ENCODE peak calls at places on chromosome 17, in ten cellular contexts. A is lower leg skin, C is sigmoid colon, M is uterus, J is IMR-90, P is adrenal gland, B is NB4, E is HCT116, Z is H54, L is breast epithelium. G is an unnamed sample.

GRCh38 chr17:528253-528652 is 175.6 kb upstream of the RPH3AL start:
- DNase-seq in C (no peak), E (no peak), Z (no peak), M (no peak), P (no peak), B (no peak), A (no peak), L (no peak), J (no peak), G (no peak)

GRCh38 chr17:35866356-35866950 is 2.2 kb downstream of the HEATR9 start:
- DNase-seq in A (no peak), E (no peak), J (peak), M (no peak), B (peak), L (no peak), C (no peak), P (peak), Z (no peak), G (no peak)

GRCh38 chr17:75182569-75183436 is at the start of gene SUMO2:
- DNase-seq in Z (peak), A (peak), B (peak), L (peak), P (peak), J (peak), C (peak), M (peak), E (peak), G (peak)

GRCh38 chr17:80418589-80418988 is 3.6 kb downstream of the ENDOV start:
- DNase-seq in C (no peak), L (no peak), A (no peak), Z (no peak), B (no peak), E (no peak), M (no peak), J (no peak), P (no peak), G (no peak)

GRCh38 chr17:20997711-20998570 is 44.9 kb downstream of the USP22 start:
- DNase-seq in Z (no peak), C (peak), L (peak), J (no peak), M (no peak), B (peak), P (no peak), A (no peak), E (no peak), G (no peak)

GRCh38 chr17:410674-411401 is 58.2 kb upstream of the RPH3AL start:
- DNase-seq in B (peak), E (no peak), L (no peak), C (no peak), A (no peak), M (peak), J (peak), P (peak), Z (no peak), G (no peak)

GRCh38 chr17:65931246-65932149 is 260.4 kb downstream of the CEP112 start:
- DNase-seq in Z (no peak), P (no peak), J (peak), B (no peak), A (no peak), C (no peak), L (no peak), M (no peak), E (no peak), G (no peak)

GRCh38 chr17:50100921-50101345 is 5.8 kb downstream of the PDK2 start:
- DNase-seq in A (no peak), C (no peak), M (no peak), P (peak), Z (no peak), L (no peak), E (no peak), B (no peak), J (peak), G (no peak)

GRCh38 chr17:81994593-81995462 is 17.4 kb downstream of the ASPSCR1 start:
- DNase-seq in M (no peak), J (no peak), C (no peak), A (no peak), B (no peak), E (no peak), Z (no peak), P (no peak), L (no peak), G (no peak)

GRCh38 chr17:45320931-45321461 is 4.2 kb upstream of the MAP3K14 start:
- DNase-seq in B (peak), P (no peak), Z (peak), L (no peak), E (peak), J (peak), A (no peak), M (peak), C (no peak), G (no peak)

GRCh38 chr17:39099686-39100293 is 51.6 kb downstream of the PLXDC1 start:
- DNase-seq in J (peak), L (no peak), C (peak), B (no peak), E (no peak), M (peak), Z (no peak), A (no peak), P (peak), G (no peak)

GRCh38 chr17:78315355-78316114 is 44.3 kb downstream of the SOCS3 start:
- DNase-seq in P (peak), B (peak), E (peak), C (peak), A (peak), Z (peak), M (peak), L (no peak), J (peak), G (no peak)

GRCh38 chr17:62720126-62720850 is 87.8 kb downstream of the MARCHF10 start:
- DNase-seq in M (no peak), C (peak), E (no peak), B (peak), A (no peak), P (no peak), L (no peak), J (no peak), Z (no peak), G (no peak)

GRCh38 chr17:21034350-21035235 is 8.2 kb downstream of the USP22 start:
- DNase-seq in P (peak), A (no peak), E (no peak), C (no peak), M (no peak), B (no peak), J (peak), Z (no peak), L (no peak), G (no peak)

GRCh38 chr17:78006338-78006737 is 47.8 kb downstream of the TNRC6C start:
- DNase-seq in C (no peak), J (no peak), E (no peak), M (no peak), L (no peak), B (no peak), P (no peak), A (no peak), Z (no peak), G (no peak)

GRCh38 chr17:50271173-50271750 is 3.0 kb upstream of the TMEM92 start:
- DNase-seq in C (no peak), E (no peak), B (no peak), L (peak), Z (no peak), J (peak), P (peak), A (no peak), M (peak), G (no peak)

GRCh38 chr17:78256705-78257559 is 25.5 kb downstream of the TMEM235 start:
- DNase-seq in P (no peak), Z (no peak), M (no peak), A (no peak), J (no peak), C (no peak), E (no peak), B (no peak), L (no peak), G (no peak)

GRCh38 chr17:65696739-65697394 is 135.4 kb upstream of the AXIN2 start:
- DNase-seq in B (no peak), Z (peak), P (peak), J (peak), A (no peak), M (peak), L (no peak), E (no peak), C (no peak), G (no peak)

GRCh38 chr17:57121308-57122042 is 36.4 kb downstream of the AKAP1 start:
- DNase-seq in B (peak), J (peak), L (no peak), A (no peak), P (peak), E (no peak), M (no peak), Z (no peak), C (no peak), G (no peak)

GRCh38 chr17:76911299-76912007 is 43.2 kb downstream of the MGAT5B start:
- DNase-seq in A (no peak), E (no peak), J (no peak), B (no peak), P (no peak), L (no peak), Z (no peak), C (no peak), M (no peak), G (no peak)

GRCh38 chr17:50209472-50210248 is 8.2 kb upstream of the COL1A1 start:
- DNase-seq in J (peak), C (peak), Z (peak), B (no peak), A (peak), P (peak), M (peak), L (peak), E (no peak), G (no peak)

GRCh38 chr17:73240561-73240960 is 21.1 kb downstream of the CPSF4L start:
- DNase-seq in P (peak), L (no peak), A (no peak), Z (no peak), M (no peak), E (no peak), J (no peak), C (no peak), B (no peak), G (no peak)

GRCh38 chr17:36856169-36856568 is 81.1 kb upstream of the LHX1 start:
- DNase-seq in P (no peak), J (no peak), Z (no peak), E (no peak), L (no peak), A (no peak), C (no peak), M (no peak), B (no peak), G (no peak)

GRCh38 chr17:49676276-49676868 is 1.5 kb downstream of the SPOP start:
- DNase-seq in C (no peak), J (peak), Z (no peak), M (no peak), L (no peak), E (no peak), A (no peak), P (no peak), B (peak), G (peak)

GRCh38 chr17:34386343-34386924 is 23.4 kb upstream of the CCL1 start:
- DNase-seq in C (no peak), L (no peak), P (no peak), M (no peak), J (no peak), E (no peak), Z (no peak), A (no peak), B (no peak), G (no peak)

GRCh38 chr17:16013943-16014407 is 14.4 kb downstream of the TTC19 start:
- DNase-seq in C (no peak), E (peak), P (no peak), A (no peak), J (peak), Z (no peak), L (no peak), M (no peak), B (no peak), G (no peak)

GRCh38 chr17:48492401-48493298 is 38.2 kb downstream of the HOXB1 start:
- DNase-seq in A (peak), Z (peak), J (peak), L (peak), P (peak), E (no peak), C (peak), B (no peak), M (peak), G (peak)

GRCh38 chr17:7240375-7240774 is 1.1 kb upstream of the PHF23 start:
- DNase-seq in E (no peak), A (no peak), B (no peak), M (no peak), J (no peak), L (no peak), P (no peak), Z (no peak), C (no peak), G (no peak)

GRCh38 chr17:31339906-31340661 is 18.7 kb upstream of the EVI2A start:
- DNase-seq in J (peak), A (no peak), Z (no peak), M (peak), P (peak), E (no peak), B (peak), L (no peak), C (no peak), G (no peak)

GRCh38 chr17:5111402-5112204 is at the start of gene ZNF232:
- DNase-seq in C (peak), P (peak), E (peak), A (peak), J (peak), L (peak), B (peak), M (peak), Z (peak), G (peak)
- TF ChIP-seq POLR2A in C (peak), P (no peak), E (peak), A (no peak), J (peak), L (peak), B (peak), M (peak), Z (peak), G (peak)

DNA sequence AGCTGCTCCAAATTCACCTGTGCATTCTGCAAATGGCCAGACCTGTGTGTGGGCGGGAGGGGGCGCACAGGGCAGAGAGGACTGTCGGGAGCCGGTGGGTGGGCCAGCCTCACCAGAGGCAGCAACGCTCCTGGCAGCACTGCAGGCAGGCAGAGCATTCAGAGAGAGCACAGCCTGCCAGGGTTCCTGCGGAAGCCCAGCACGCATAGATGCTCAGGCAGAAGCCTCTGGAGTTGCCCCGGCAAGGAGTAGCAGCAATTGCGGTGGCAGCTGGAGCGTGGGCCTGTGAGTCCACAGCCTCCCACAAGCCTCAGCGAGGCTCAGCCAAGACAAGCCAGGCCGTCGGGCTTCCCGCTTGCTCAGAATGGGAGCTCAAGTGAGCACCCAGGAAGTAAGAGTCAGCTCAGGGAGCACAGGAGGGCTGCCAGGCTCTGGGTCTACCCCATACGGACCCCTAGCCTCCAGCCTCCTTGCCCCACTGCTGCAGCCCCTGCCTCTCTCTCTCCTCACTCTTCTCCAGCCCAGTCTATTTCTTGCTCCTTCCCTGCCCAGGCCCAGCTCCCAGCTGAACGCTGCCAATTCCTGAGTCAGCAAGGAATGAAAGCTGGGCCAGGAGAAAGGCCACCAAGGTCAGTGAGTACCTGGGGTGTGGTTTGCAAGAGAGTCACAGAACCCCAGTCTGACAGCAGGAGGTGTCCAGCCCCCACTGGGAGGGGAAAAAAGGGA is 9.6 kb downstream of the EMC6 start:
- DNase-seq in C (no peak), A (no peak), P (peak), J (peak), L (no peak), Z (peak), E (no peak), M (no peak), B (no peak), G (no peak)
- TF ChIP-seq POLR2A in C (no peak), A (no peak), P (no peak), J (no peak), L (no peak), Z (no peak), E (no peak), M (no peak), B (no peak), G (no peak)

GRCh38 chr17:67833946-67834631 is 8.8 kb downstream of the BPTF start:
- DNase-seq in B (no peak), Z (no peak), M (no peak), L (no peak), P (no peak), C (no peak), E (no peak), J (no peak), A (no peak), G (no peak)

GRCh38 chr17:67830440-67830839 is 5.1 kb downstream of the BPTF start:
- DNase-seq in E (no peak), J (no peak), A (no peak), Z (no peak), L (no peak), B (no peak), P (no peak), M (no peak), C (no peak), G (no peak)

GRCh38 chr17:67833134-67833533 is 7.8 kb downstream of the BPTF start:
- DNase-seq in Z (no peak), B (no peak), A (no peak), M (no peak), L (no peak), P (no peak), E (no peak), C (no peak), J (no peak), G (no peak)

GRCh38 chr17:67829331-67829730 is 4.0 kb downstream of the BPTF start:
- DNase-seq in B (no peak), J (no peak), C (no peak), E (no peak), L (no peak), A (no peak), M (no peak), P (no peak), Z (no peak), G (no peak)

GRCh38 chr17:67831268-67831667 is 6.0 kb downstream of the BPTF start:
- DNase-seq in M (no peak), P (no peak), B (no peak), A (no peak), Z (no peak), J (no peak), C (no peak), L (no peak), E (no peak), G (no peak)
- TF ChIP-seq POLR2A in M (no peak), P (no peak), B (no peak), A (no peak), Z (no peak), J (no peak), C (no peak), L (no peak), E (no peak), G (no peak)

DNA sequence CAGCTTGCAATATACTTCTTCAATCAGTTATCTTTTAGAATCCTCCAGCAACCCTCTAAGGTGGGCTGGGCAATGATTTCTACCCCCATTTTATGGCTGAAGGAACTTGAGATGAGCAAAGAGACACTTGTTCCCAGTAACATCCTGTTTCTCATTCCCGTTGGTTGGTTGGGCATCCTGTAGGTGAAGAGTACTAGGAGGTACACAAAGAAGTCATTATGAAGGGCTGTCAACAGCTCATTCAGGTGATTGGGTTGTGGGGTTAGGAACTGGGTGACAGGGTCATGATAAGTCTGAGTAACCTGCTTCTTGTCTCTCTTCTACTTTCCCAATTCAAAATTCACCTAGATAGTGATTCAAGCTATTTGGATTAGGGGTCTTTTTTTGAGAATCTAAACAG is 76.5 kb downstream of the MMD start:
- DNase-seq in Z (no peak), P (no peak), L (no peak), M (no peak), E (no peak), J (no peak), C (no peak), A (no peak), B (no peak), G (no peak)
- TF ChIP-seq POLR2A in Z (no peak), P (no peak), L (no peak), M (no peak), E (no peak), J (no peak), C (no peak), A (no peak), B (no peak), G (no peak)

GRCh38 chr17:17818088-17818526 is 18.7 kb downstream of the SREBF1 start:
- DNase-seq in M (peak), Z (peak), B (peak), L (no peak), A (no peak), P (peak), E (no peak), J (peak), C (no peak), G (peak)
- TF ChIP-seq POLR2A in M (no peak), Z (no peak), B (no peak), L (no peak), A (no peak), P (no peak), E (no peak), J (no peak), C (no peak), G (no peak)